ENCODE peak calls at places on chromosomes 4 and X, in eight cellular contexts. One of them, this sample, is unnamed. For H3K4me1, the result is how much of the 10 kb centered on the place peaks cover.

GRCh38 chr4:79272761-79273160 is 53.1 kb downstream of the NAA11 start:
- DNase-seq in suprapubic skin: no peak
- DNase-seq in sigmoid colon: no peak
- DNase-seq in A549: no peak
- DNase-seq in uterus: no peak
- DNase-seq in stomach: no peak
- DNase-seq in breast epithelium: no peak
- DNase-seq in heart left ventricle: no peak
- DNase-seq in this sample: no peak

GRCh38 chrX:41589634-41590270 is 99.0 kb upstream of the GPR34 start:
- DNase-seq in sigmoid colon: no peak
- DNase-seq in breast epithelium: no peak
- DNase-seq in heart left ventricle: no peak
- DNase-seq in suprapubic skin: no peak
- DNase-seq in stomach: no peak
- DNase-seq in uterus: no peak
- DNase-seq in A549: peak
- DNase-seq in this sample: no peak

GRCh38 chrX:53685711-53686110 is 808 bp downstream of the HUWE1 start:
- DNase-seq in sigmoid colon: no peak
- DNase-seq in A549: no peak
- DNase-seq in heart left ventricle: no peak
- DNase-seq in suprapubic skin: no peak
- DNase-seq in breast epithelium: no peak
- DNase-seq in uterus: no peak
- DNase-seq in stomach: no peak
- DNase-seq in this sample: no peak

GRCh38 chrX:121010218-121010617 is 24.7 kb upstream of the CT47A1 start:
- DNase-seq in suprapubic skin: no peak
- DNase-seq in uterus: no peak
- DNase-seq in sigmoid colon: no peak
- DNase-seq in stomach: no peak
- DNase-seq in A549: no peak
- DNase-seq in heart left ventricle: no peak
- DNase-seq in breast epithelium: no peak
- DNase-seq in this sample: no peak

GRCh38 chrX:85052636-85053343 is 49.1 kb downstream of the APOOL start:
- DNase-seq in heart left ventricle: no peak
- DNase-seq in breast epithelium: no peak
- DNase-seq in uterus: no peak
- DNase-seq in suprapubic skin: no peak
- DNase-seq in sigmoid colon: no peak
- DNase-seq in A549: peak
- DNase-seq in stomach: no peak
- DNase-seq in this sample: no peak

GRCh38 chr4:170138580-170139194 is 48.9 kb upstream of the AADAT start:
- DNase-seq in stomach: peak
- DNase-seq in suprapubic skin: no peak
- DNase-seq in A549: peak
- DNase-seq in breast epithelium: peak
- DNase-seq in heart left ventricle: peak
- DNase-seq in sigmoid colon: peak
- DNase-seq in uterus: peak
- DNase-seq in this sample: peak

GRCh38 chrX:137352101-137352660 is 213.7 kb upstream of the ZIC3 start:
- DNase-seq in stomach: no peak
- DNase-seq in heart left ventricle: no peak
- DNase-seq in sigmoid colon: no peak
- DNase-seq in breast epithelium: no peak
- DNase-seq in A549: peak
- DNase-seq in uterus: no peak
- DNase-seq in suprapubic skin: no peak
- DNase-seq in this sample: no peak

GRCh38 chrX:70494441-70494840 is 49.8 kb downstream of the DLG3 start:
- DNase-seq in stomach: no peak
- DNase-seq in suprapubic skin: no peak
- DNase-seq in A549: no peak
- DNase-seq in heart left ventricle: no peak
- DNase-seq in breast epithelium: no peak
- DNase-seq in uterus: no peak
- DNase-seq in sigmoid colon: no peak
- DNase-seq in this sample: no peak

GRCh38 chrX:20205927-20206708 is 60.6 kb downstream of the RPS6KA3 start:
- DNase-seq in heart left ventricle: peak
- DNase-seq in A549: no peak
- DNase-seq in suprapubic skin: no peak
- DNase-seq in breast epithelium: no peak
- DNase-seq in sigmoid colon: no peak
- DNase-seq in uterus: no peak
- DNase-seq in stomach: no peak
- DNase-seq in this sample: no peak

GRCh38 chr4:114780205-114780604 is 181.6 kb downstream of the UGT8 start:
- DNase-seq in A549: peak
- DNase-seq in stomach: no peak
- DNase-seq in heart left ventricle: no peak
- DNase-seq in breast epithelium: no peak
- DNase-seq in uterus: no peak
- DNase-seq in sigmoid colon: no peak
- DNase-seq in suprapubic skin: no peak
- DNase-seq in this sample: no peak

GRCh38 chrX:41116948-41117347 is 31.7 kb downstream of the USP9X start:
- DNase-seq in sigmoid colon: no peak
- DNase-seq in stomach: no peak
- DNase-seq in heart left ventricle: no peak
- DNase-seq in A549: no peak
- DNase-seq in uterus: no peak
- DNase-seq in breast epithelium: no peak
- DNase-seq in suprapubic skin: no peak
- DNase-seq in this sample: no peak

GRCh38 chr4:75916091-75916661 is 13.9 kb upstream of the PPEF2 start:
- DNase-seq in A549: peak
- DNase-seq in sigmoid colon: no peak
- DNase-seq in breast epithelium: no peak
- DNase-seq in suprapubic skin: no peak
- DNase-seq in heart left ventricle: no peak
- DNase-seq in stomach: no peak
- DNase-seq in uterus: no peak
- DNase-seq in this sample: no peak

GRCh38 chr4:148143174-148143573 is 299.0 kb downstream of the NR3C2 start:
- DNase-seq in suprapubic skin: no peak
- DNase-seq in sigmoid colon: no peak
- DNase-seq in breast epithelium: no peak
- DNase-seq in A549: no peak
- DNase-seq in uterus: no peak
- DNase-seq in stomach: no peak
- DNase-seq in heart left ventricle: no peak
- DNase-seq in this sample: no peak

GRCh38 chr4:77595361-77595973 is 10.2 kb upstream of the CXCL13 start:
- DNase-seq in stomach: no peak
- DNase-seq in heart left ventricle: no peak
- DNase-seq in suprapubic skin: no peak
- DNase-seq in breast epithelium: no peak
- DNase-seq in sigmoid colon: no peak
- DNase-seq in uterus: no peak
- DNase-seq in A549: no peak
- DNase-seq in this sample: no peak

GRCh38 chr4:77601614-77602187 is 3.9 kb upstream of the CXCL13 start:
- DNase-seq in heart left ventricle: no peak
- DNase-seq in stomach: no peak
- DNase-seq in breast epithelium: no peak
- DNase-seq in A549: no peak
- DNase-seq in sigmoid colon: no peak
- DNase-seq in uterus: no peak
- DNase-seq in suprapubic skin: no peak
- DNase-seq in this sample: no peak

GRCh38 chr4:77599378-77599777 is 6.2 kb upstream of the CXCL13 start:
- DNase-seq in sigmoid colon: no peak
- DNase-seq in A549: peak
- DNase-seq in suprapubic skin: no peak
- DNase-seq in heart left ventricle: no peak
- DNase-seq in breast epithelium: no peak
- DNase-seq in uterus: no peak
- DNase-seq in stomach: peak
- DNase-seq in this sample: peak

GRCh38 chr4:77605210-77605902 is at the start of gene CXCL13:
- DNase-seq in suprapubic skin: no peak
- DNase-seq in A549: no peak
- DNase-seq in uterus: no peak
- DNase-seq in stomach: no peak
- DNase-seq in breast epithelium: no peak
- DNase-seq in heart left ventricle: no peak
- DNase-seq in sigmoid colon: no peak
- DNase-seq in this sample: no peak

GRCh38 chr4:77600521-77601451 is 4.8 kb upstream of the CXCL13 start:
- DNase-seq in breast epithelium: no peak
- DNase-seq in stomach: peak
- DNase-seq in heart left ventricle: no peak
- DNase-seq in suprapubic skin: no peak
- DNase-seq in sigmoid colon: no peak
- DNase-seq in uterus: no peak
- DNase-seq in A549: peak
- DNase-seq in this sample: no peak
- H3K4me1 ChIP-seq in breast epithelium: under half
- H3K4me1 ChIP-seq in stomach: under half
- H3K4me1 ChIP-seq in heart left ventricle: under half
- H3K4me1 ChIP-seq in suprapubic skin: under half
- H3K4me1 ChIP-seq in sigmoid colon: under half
- H3K4me1 ChIP-seq in uterus: under half
- H3K4me1 ChIP-seq in A549: under half
- H3K4me1 ChIP-seq in this sample: under half

GRCh38 chr4:140153744-140154571 is at the start of gene MAML3:
- DNase-seq in suprapubic skin: peak
- DNase-seq in stomach: peak
- DNase-seq in uterus: peak
- DNase-seq in breast epithelium: peak
- DNase-seq in heart left ventricle: peak
- DNase-seq in A549: peak
- DNase-seq in sigmoid colon: peak
- DNase-seq in this sample: peak

GRCh38 chr4:140151700-140152014 is 2.3 kb downstream of the MAML3 start:
- DNase-seq in uterus: peak
- DNase-seq in suprapubic skin: peak
- DNase-seq in sigmoid colon: peak
- DNase-seq in breast epithelium: peak
- DNase-seq in heart left ventricle: peak
- DNase-seq in stomach: peak
- DNase-seq in A549: peak
- DNase-seq in this sample: peak

GRCh38 chr4:140152015-140152703 is 1.8 kb downstream of the MAML3 start:
- DNase-seq in heart left ventricle: peak
- DNase-seq in A549: no peak
- DNase-seq in uterus: peak
- DNase-seq in stomach: peak
- DNase-seq in suprapubic skin: peak
- DNase-seq in breast epithelium: peak
- DNase-seq in sigmoid colon: peak
- DNase-seq in this sample: peak

GRCh38 chr4:140153419-140153743 is 603 bp downstream of the MAML3 start:
- DNase-seq in suprapubic skin: no peak
- DNase-seq in uterus: no peak
- DNase-seq in stomach: no peak
- DNase-seq in breast epithelium: no peak
- DNase-seq in heart left ventricle: no peak
- DNase-seq in A549: no peak
- DNase-seq in sigmoid colon: no peak
- DNase-seq in this sample: no peak

DNA sequence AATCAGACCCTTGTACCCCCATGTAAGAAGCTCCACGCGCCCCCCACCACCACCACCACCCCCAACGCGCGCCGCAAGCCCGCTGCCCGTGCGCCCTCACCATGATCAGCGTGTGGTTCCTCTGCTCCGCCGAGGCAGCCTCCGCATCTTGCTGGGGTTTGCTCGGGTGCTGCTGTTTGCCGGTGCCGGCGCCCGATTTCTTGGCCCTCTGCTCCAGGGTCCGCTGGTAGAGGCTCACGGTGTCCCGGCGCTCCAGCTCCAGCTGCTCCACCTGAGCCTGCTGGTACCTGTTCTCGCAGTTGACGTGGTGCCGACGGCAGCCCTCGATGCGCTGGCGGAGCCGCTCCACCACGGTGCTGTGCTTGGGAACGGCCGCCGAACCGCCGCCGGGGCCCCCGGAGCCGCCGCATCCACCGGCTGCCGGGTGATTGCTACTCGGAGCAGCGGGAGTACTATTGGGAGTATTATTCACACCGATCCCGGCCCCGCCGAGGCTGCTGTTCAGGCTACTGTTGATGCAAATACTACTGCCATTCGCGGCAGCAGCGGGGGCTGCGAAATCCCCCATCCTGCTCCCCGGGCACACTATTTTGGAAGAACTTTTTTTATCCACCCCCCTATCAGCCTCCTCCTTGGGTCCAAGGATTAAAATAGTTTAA is 1.1 kb downstream of the MAML3 start:
- DNase-seq in stomach: peak
- DNase-seq in A549: no peak
- DNase-seq in suprapubic skin: peak
- DNase-seq in heart left ventricle: peak
- DNase-seq in breast epithelium: peak
- DNase-seq in uterus: peak
- DNase-seq in sigmoid colon: peak
- DNase-seq in this sample: peak
- TF ChIP-seq POLR2A in stomach: no peak
- TF ChIP-seq POLR2A in A549: no peak
- TF ChIP-seq POLR2A in suprapubic skin: no peak
- TF ChIP-seq POLR2A in heart left ventricle: no peak
- TF ChIP-seq POLR2A in breast epithelium: no peak
- TF ChIP-seq POLR2A in uterus: no peak
- TF ChIP-seq POLR2A in sigmoid colon: no peak
- TF ChIP-seq POLR2A in this sample: no peak

DNA sequence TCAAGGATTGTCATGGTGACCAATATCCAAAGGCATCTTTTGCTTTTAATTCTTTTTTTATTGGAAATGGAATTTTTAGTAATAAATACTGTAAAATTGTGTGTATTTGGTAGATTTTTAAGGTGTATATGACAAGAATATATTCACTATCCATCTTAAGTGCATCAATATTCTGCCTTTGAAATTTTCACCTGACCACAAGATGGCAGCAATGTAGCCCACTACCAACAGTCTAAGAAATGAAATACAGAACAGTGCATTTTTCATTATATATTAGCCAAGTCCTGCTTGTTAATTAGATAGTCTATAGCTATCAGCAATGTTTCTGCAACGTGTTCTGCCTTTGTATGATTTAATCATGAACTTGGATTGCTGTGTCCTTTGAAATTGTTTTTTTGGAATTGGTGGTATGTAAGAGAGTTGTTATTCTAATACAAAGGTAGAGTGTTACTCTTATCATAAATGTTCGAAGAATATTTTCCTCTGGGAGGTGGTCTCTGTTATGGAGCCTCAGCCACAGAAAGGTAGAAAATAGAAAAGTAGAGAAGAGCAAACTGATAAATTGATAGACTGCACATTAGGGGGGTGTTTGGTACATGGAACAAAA is 38.2 kb downstream of the HPGDS start:
- DNase-seq in sigmoid colon: no peak
- DNase-seq in A549: peak
- DNase-seq in uterus: no peak
- DNase-seq in breast epithelium: no peak
- DNase-seq in stomach: no peak
- DNase-seq in suprapubic skin: no peak
- DNase-seq in heart left ventricle: no peak
- DNase-seq in this sample: no peak
- H3K4me1 ChIP-seq in sigmoid colon: under half
- H3K4me1 ChIP-seq in A549: under half
- H3K4me1 ChIP-seq in uterus: under half
- H3K4me1 ChIP-seq in breast epithelium: under half
- H3K4me1 ChIP-seq in stomach: under half
- H3K4me1 ChIP-seq in suprapubic skin: under half
- H3K4me1 ChIP-seq in heart left ventricle: under half
- H3K4me1 ChIP-seq in this sample: under half

GRCh38 chrX:123732679-123733363 is at the start of gene THOC2:
- DNase-seq in sigmoid colon: peak
- DNase-seq in A549: peak
- DNase-seq in breast epithelium: peak
- DNase-seq in stomach: peak
- DNase-seq in suprapubic skin: peak
- DNase-seq in uterus: peak
- DNase-seq in heart left ventricle: peak
- DNase-seq in this sample: peak
- TF ChIP-seq POLR2A in sigmoid colon: peak
- TF ChIP-seq POLR2A in A549: peak
- TF ChIP-seq POLR2A in breast epithelium: no peak
- TF ChIP-seq POLR2A in stomach: no peak
- TF ChIP-seq POLR2A in suprapubic skin: peak
- TF ChIP-seq POLR2A in uterus: peak
- TF ChIP-seq POLR2A in heart left ventricle: no peak
- TF ChIP-seq POLR2A in this sample: peak